ENCODE peak calls at places on chromosomes 1 and 21, in five cellular contexts. M is IMR-90, C is mesenchymal stem cell, N is trophoblast cell, P is H1. E is an unnamed sample.

GRCh38 chr1:231519166-231519565 is 9.3 kb upstream of the TSNAX start:
- DNase-seq in C (no peak), M (peak), N (no peak), P (no peak), E (no peak)

GRCh38 chr1:14961661-14962267 is 191.8 kb upstream of the TMEM51 start:
- DNase-seq in M (no peak), N (no peak), C (no peak), P (no peak), E (no peak)

GRCh38 chr1:192706936-192707335 is 71.0 kb downstream of the RGS13 start:
- DNase-seq in P (no peak), M (peak), C (no peak), N (no peak), E (no peak)

GRCh38 chr1:8847990-8848389 is 30.5 kb downstream of the ENO1 start:
- DNase-seq in C (no peak), N (no peak), P (no peak), M (no peak), E (no peak)

GRCh38 chr1:176066709-176067108 is 140.4 kb downstream of the COP1 start:
- DNase-seq in P (no peak), M (no peak), N (no peak), C (no peak), E (no peak)

GRCh38 chr1:158461534-158461933 is at the start of gene OR10K1:
- DNase-seq in N (no peak), M (no peak), C (no peak), P (no peak), E (no peak)

GRCh38 chr1:24289937-24290595 is 29.1 kb upstream of the GRHL3 start:
- DNase-seq in N (no peak), P (no peak), C (peak), M (peak), E (no peak)

GRCh38 chr21:44949161-44950015 is 9.6 kb downstream of the SLX9 start:
- DNase-seq in M (peak), P (peak), C (peak), N (peak), E (peak)

GRCh38 chr21:33924766-33925100 is 9.1 kb upstream of the ATP5PO start:
- DNase-seq in N (peak), C (no peak), M (no peak), P (no peak), E (no peak)

GRCh38 chr21:28776251-28776650 is 216.4 kb downstream of the LTN1 start:
- DNase-seq in P (no peak), N (no peak), C (peak), M (peak), E (no peak)

GRCh38 chr1:204563780-204564179 is 47.6 kb downstream of the MDM4 start:
- DNase-seq in M (no peak), N (no peak), C (no peak), P (no peak), E (no peak)

GRCh38 chr1:209391792-209392191 is 191.7 kb upstream of the CAMK1G start:
- DNase-seq in P (no peak), C (no peak), M (no peak), N (peak), E (no peak)

GRCh38 chr1:117830222-117830621 is 99.2 kb downstream of the GDAP2 start:
- DNase-seq in C (no peak), M (no peak), P (no peak), N (no peak), E (no peak)
- H2AFZ ChIP-seq in C (no peak), M (no peak), P (no peak), N (no peak), E (no peak)

DNA sequence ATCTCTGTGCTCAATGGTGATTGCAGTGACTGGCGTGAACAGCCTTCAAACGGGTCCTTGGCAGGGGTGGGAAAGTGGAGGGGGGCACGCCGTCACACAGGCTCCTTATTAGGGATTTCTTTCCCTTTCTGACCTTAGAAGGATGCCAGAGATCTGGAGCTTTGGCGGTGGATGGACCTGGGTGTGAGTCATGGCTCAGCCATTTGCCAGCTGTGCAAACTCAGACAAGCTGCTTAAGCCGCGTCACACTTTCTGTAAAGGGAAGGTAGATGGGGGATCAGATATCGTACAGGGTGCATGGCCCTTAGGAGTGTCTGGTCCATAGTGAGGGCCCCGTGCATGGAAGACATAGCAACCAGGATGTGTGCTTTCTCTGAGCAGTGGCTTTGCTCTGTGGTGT is 48.3 kb upstream of the C1orf174 start:
- DNase-seq in N (no peak), M (no peak), P (no peak), C (no peak), E (peak)
- H2AK5ac ChIP-seq in N (no peak), M (no peak), P (no peak), C (no peak), E (no peak)

DNA sequence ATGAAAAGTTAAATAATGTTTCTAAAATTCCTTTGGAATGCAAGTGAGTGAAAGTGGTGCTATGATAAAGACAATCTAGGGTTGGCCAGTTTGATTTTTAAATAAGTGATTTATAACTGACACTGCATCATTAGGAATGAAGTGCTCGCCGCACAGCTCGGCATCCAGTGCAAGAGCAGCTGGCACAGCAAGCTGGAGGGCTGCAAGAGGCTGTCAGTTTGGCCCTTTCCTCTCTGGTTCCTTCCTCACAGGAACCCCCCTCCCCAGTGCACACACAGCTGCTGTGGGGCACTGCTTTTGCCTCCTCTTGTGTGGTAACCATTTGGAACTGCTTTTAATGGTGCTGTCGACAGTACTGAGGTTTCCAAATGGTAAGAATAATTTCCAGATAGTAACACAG is 10.4 kb upstream of the BCAR3 start:
- DNase-seq in M (no peak), P (no peak), C (no peak), N (no peak), E (no peak)
- H2AFZ ChIP-seq in M (peak), P (no peak), C (no peak), N (no peak), E (no peak)

GRCh38 chr1:7477593-7477992 is 293.5 kb upstream of the VAMP3 start:
- DNase-seq in P (no peak), M (no peak), C (no peak), N (no peak), E (no peak)
- H2AK5ac ChIP-seq in P (no peak), M (peak), C (no peak), N (no peak), E (no peak)

DNA sequence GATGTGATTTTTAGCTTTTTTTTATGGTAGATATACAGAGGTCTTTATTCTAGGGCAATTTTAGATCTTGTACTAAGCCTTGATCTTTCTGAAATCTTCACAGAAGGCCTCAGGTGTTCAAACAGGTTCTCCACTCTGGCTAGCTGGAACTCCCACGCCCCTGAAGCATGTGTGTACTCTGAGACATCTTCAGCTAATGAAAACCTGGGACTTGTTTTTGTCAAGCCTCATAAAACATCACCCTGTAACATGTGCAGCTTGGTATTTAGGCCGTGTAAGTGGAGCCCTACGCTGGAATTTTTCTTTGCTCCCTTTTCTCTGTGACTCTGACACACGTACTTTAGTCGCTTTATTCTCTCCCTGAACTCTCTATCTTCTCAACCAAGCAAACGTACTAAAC is 701.9 kb upstream of the ZP4 start:
- DNase-seq in P (no peak), N (no peak), C (no peak), M (no peak), E (no peak)
- H2AFZ ChIP-seq in P (peak), N (no peak), C (no peak), M (no peak), E (peak)

DNA sequence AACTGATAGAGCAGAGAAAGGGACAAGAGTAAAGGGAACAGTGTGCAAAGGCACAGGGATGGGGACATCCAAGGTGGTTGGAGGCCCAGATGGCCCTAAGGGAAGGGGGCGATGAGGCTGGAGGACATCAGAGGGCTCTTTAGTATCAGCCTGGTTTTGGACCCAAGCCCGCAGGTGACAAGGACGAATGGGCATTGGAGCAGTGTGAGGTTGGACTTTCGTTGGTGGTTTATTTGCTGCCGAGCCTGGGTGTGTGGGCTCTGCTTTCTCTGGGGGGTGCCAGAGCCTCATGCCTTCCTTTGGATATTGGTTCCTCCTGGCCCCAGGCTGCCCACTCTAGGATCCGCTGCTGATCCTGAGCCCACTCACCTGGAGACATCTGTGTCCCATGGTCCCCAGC is 12.1 kb downstream of the FOXO6 start:
- DNase-seq in P (no peak), C (no peak), M (no peak), N (no peak), E (no peak)
- H2AK5ac ChIP-seq in P (no peak), C (no peak), M (no peak), N (no peak), E (no peak)

DNA sequence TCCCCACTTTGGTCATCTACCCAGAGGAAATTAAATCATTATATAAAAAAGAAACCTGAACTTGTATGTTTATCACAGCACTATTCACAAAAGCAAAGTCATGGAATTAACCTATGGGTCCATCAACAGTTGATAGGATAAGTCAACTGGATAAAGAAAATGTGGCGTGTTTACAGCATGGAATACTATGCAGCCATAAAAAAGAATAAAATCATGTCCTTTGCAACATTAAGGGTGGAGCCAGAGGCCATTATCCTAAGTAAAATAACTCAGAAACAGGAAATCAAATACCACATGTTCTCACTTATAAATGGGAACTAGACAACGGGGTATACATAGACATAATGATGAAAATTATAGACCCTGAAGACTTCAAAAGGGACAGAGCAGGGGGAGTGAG is 27.6 kb upstream of the KCNK1 start:
- DNase-seq in M (no peak), P (no peak), C (no peak), N (no peak), E (no peak)
- H2AFZ ChIP-seq in M (no peak), P (no peak), C (no peak), N (no peak), E (no peak)

DNA sequence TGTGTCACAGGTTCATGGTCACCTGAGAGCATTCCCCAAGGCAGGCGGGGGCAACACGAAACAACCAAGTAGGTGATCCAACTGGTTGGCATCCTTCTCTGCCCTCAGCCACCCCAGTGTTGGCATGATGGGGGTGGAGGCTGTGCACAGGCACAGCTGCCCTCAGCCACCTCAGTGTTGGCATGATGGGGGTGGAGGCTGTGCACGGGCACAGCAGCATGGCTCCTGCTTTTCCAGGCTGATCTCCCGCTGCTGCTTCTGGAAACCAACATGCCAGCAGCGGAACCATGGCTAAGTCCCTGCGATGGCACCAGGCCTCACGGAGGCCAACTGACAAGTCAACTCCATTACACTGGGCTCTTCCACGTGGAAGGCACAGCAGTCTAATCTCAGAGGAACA is 447.8 kb downstream of the PTPRU start:
- DNase-seq in C (no peak), M (no peak), N (no peak), P (no peak), E (peak)
- H2AK5ac ChIP-seq in C (no peak), M (no peak), N (no peak), P (no peak), E (no peak)

GRCh38 chr1:3315991-3316943 is 138.2 kb upstream of the ARHGEF16 start:
- DNase-seq in P (no peak), M (no peak), C (no peak), N (no peak), E (no peak)
- H2AFZ ChIP-seq in P (no peak), M (peak), C (no peak), N (no peak), E (no peak)